ENCODE peak calls at places on chromosomes 4 and X, in seven cellular contexts. Z, Y, S, Q, X, K and M are unnamed samples.

GRCh38 chr4:33658971-33659370 is 2585.3 kb downstream of the ARAP2 start:
- DNase-seq in Q (no peak), K (no peak), S (no peak), X (no peak), Y (no peak), Z (no peak), M (no peak)

GRCh38 chr4:176981551-176981950 is 188.8 kb upstream of the VEGFC start:
- DNase-seq in X (peak; percentile 45), S (no peak), Q (no peak), Y (no peak), Z (no peak), K (no peak), M (no peak)

GRCh38 chr4:118941799-118942198 is 53.1 kb downstream of the SYNPO2 start:
- DNase-seq in S (no peak), Y (no peak), Q (no peak), K (no peak), X (peak; percentile 81), Z (no peak), M (no peak)

GRCh38 chrX:22276781-22277180 is 4.1 kb downstream of the CBLL2 start:
- DNase-seq in K (no peak), Q (no peak), Y (no peak), S (no peak), Z (no peak), X (no peak), M (no peak)

GRCh38 chr4:168631241-168632151 is 134.6 kb downstream of the PALLD start:
- DNase-seq in Y (no peak), K (peak; percentile 70), Z (peak; percentile 73), X (peak; percentile 52), Q (no peak), S (peak; percentile 76), M (peak; percentile 78)

GRCh38 chr4:124206779-124207605 is 505.5 kb downstream of the ANKRD50 start:
- DNase-seq in Y (no peak), Q (no peak), X (peak; percentile 70), Z (no peak), K (no peak), S (no peak), M (no peak)

GRCh38 chr4:98484031-98484430 is 174.4 kb downstream of the TSPAN5 start:
- DNase-seq in Q (no peak), Y (no peak), X (no peak), Z (no peak), S (no peak), K (no peak), M (no peak)

GRCh38 chr4:147447820-147448219 is 33.1 kb upstream of the EDNRA start:
- DNase-seq in S (no peak), Y (no peak), X (peak; percentile 68), Q (no peak), K (no peak), Z (no peak), M (no peak)

GRCh38 chr4:133245226-133245625 is 96.1 kb downstream of the PCDH10 start:
- DNase-seq in Z (no peak), S (no peak), X (no peak), K (no peak), Y (no peak), Q (no peak), M (no peak)

GRCh38 chr4:153345011-153345981 is 808 bp downstream of the MND1 start:
- DNase-seq in Z (peak; percentile 73), K (peak; percentile 54), X (peak; percentile 69), Q (no peak), Y (peak; percentile 65), S (peak; percentile 50), M (peak; percentile 46)

GRCh38 chr4:73919691-73920090 is 50.5 kb downstream of the CXCL1 start:
- DNase-seq in Z (no peak), Y (no peak), X (no peak), Q (no peak), K (no peak), S (no peak), M (no peak)

GRCh38 chr4:181219783-181220416 is 1023.3 kb upstream of the TENM3 start:
- DNase-seq in Z (no peak), S (no peak), Y (no peak), Q (no peak), X (no peak), K (no peak), M (no peak)

GRCh38 chr4:114378306-114378903 is 220.2 kb upstream of the UGT8 start:
- DNase-seq in K (no peak), Z (no peak), X (peak; percentile 74), S (no peak), Y (no peak), Q (no peak), M (no peak)

GRCh38 chr4:535924-536281 is 36.9 kb downstream of the PIGG start:
- DNase-seq in Y (no peak), Q (no peak), X (no peak), K (no peak), S (no peak), Z (no peak), M (no peak)

GRCh38 chr4:32884198-32884597 is 2164.0 kb downstream of the PCDH7 start:
- DNase-seq in X (no peak), Z (no peak), Q (no peak), K (no peak), S (no peak), Y (no peak), M (no peak)

GRCh38 chr4:98745372-98745771 is 87.0 kb upstream of the TSPAN5 start:
- DNase-seq in S (no peak), Y (no peak), X (peak; percentile 34), Z (no peak), K (peak; percentile 42), Q (no peak), M (no peak)

GRCh38 chr4:73653695-73654106 is 33.5 kb upstream of the RASSF6 start:
- DNase-seq in Y (no peak), X (peak; percentile 56), S (no peak), Q (no peak), Z (no peak), K (peak; percentile 39), M (no peak)

GRCh38 chr4:29756966-29757365 is 963.2 kb upstream of the PCDH7 start:
- DNase-seq in S (no peak), Z (no peak), K (no peak), Q (no peak), X (no peak), Y (no peak), M (no peak)

GRCh38 chr4:94519019-94519418 is 67.3 kb downstream of the PDLIM5 start:
- DNase-seq in Y (no peak), Z (no peak), X (no peak), S (no peak), K (no peak), Q (no peak), M (no peak)

GRCh38 chr4:17285747-17286146 is 226.1 kb downstream of the QDPR start:
- DNase-seq in Z (no peak), Y (no peak), K (no peak), Q (no peak), S (no peak), X (no peak), M (no peak)

GRCh38 chrX:275967-276587 is 5.1 kb upstream of the PLCXD1 start:
- DNase-seq in K (peak; percentile 88), X (peak; percentile 80), Q (peak; percentile 40), Y (peak; percentile 39), Z (peak; percentile 88), S (peak; percentile 84), M (peak; percentile 91)

GRCh38 chr4:80361329-80361900 is 25.9 kb downstream of the CFAP299 start:
- DNase-seq in X (peak; percentile 45), S (no peak), Z (no peak), Y (no peak), Q (no peak), K (no peak), M (no peak)

GRCh38 chrX:17032351-17032750 is 85.9 kb downstream of the REPS2 start:
- DNase-seq in Z (peak; percentile 88), S (peak; percentile 50), Q (peak; percentile 26), K (no peak), X (peak; percentile 7), Y (no peak), M (no peak)

GRCh38 chrX:136168929-136169735 is 21.8 kb downstream of the FHL1 start:
- DNase-seq in Z (peak; percentile 92), X (peak; percentile 97), K (peak; percentile 36), Y (no peak), S (peak; percentile 70), Q (peak; percentile 56), M (peak; percentile 51)

GRCh38 chrX:20267924-20268701 is 1.4 kb upstream of the RPS6KA3 start:
- DNase-seq in Z (peak; percentile 73), X (peak; percentile 15), K (peak; percentile 51), Y (peak; percentile 23), Q (peak; percentile 3), S (peak; percentile 74), M (peak; percentile 73)

GRCh38 chr4:6986067-6986780 is 56.9 kb upstream of the TADA2B start:
- DNase-seq in S (peak; percentile 77), K (peak; percentile 49), Q (no peak), Z (peak; percentile 74), X (peak; percentile 91), Y (no peak), M (peak; percentile 65)